ENCODE peak calls at places on chromosomes 13 and 19, in five cellular contexts. W is glutamatergic neuron; I is CD4-positive, alpha-beta T cell; F is cardiac muscle cell; D is gastrocnemius medialis. C is an unnamed sample.

GRCh38 chr13:33312150-33312908 is 26.8 kb upstream of the STARD13 start:
- DNase-seq in D (no peak), F (no peak), I (no peak), W (no peak), C (no peak)

GRCh38 chr13:80123945-80124344 is 217.0 kb downstream of the SPRY2 start:
- DNase-seq in I (no peak), F (no peak), D (no peak), W (no peak), C (no peak)

GRCh38 chr19:29704562-29705558 is 10.2 kb downstream of the C19orf12 start:
- DNase-seq in F (no peak), W (no peak), D (no peak), I (no peak), C (no peak)

GRCh38 chr19:42254850-42255765 is at the start of gene ERF:
- DNase-seq in F (peak), I (peak), D (peak), W (peak), C (peak)

GRCh38 chr19:11496391-11497163 is 9.1 kb downstream of the ZNF653 start:
- DNase-seq in W (peak), I (peak), F (peak), D (peak), C (peak)

GRCh38 chr13:42064259-42064658 is 15.8 kb downstream of the DGKH start:
- DNase-seq in D (no peak), I (no peak), F (no peak), W (no peak), C (no peak)

GRCh38 chr19:29266001-29266400 is 53.0 kb upstream of the UQCRFS1 start:
- DNase-seq in F (no peak), W (no peak), I (no peak), D (no peak), C (no peak)

GRCh38 chr13:27619711-27620376 is 485 bp downstream of the LNX2 start:
- DNase-seq in D (peak), F (no peak), W (peak), I (peak), C (no peak)

GRCh38 chr19:58476498-58477015 is 405 bp downstream of the ZNF446 start:
- DNase-seq in F (peak), W (no peak), D (no peak), I (no peak), C (no peak)

GRCh38 chr13:101869553-101869952 is 417.1 kb downstream of the ITGBL1 start:
- DNase-seq in W (no peak), I (no peak), F (no peak), D (no peak), C (no peak)

GRCh38 chr19:19224852-19225494 is 13.2 kb downstream of the NCAN start:
- DNase-seq in D (no peak), F (peak), I (peak), W (peak), C (peak)

GRCh38 chr13:25406377-25406776 is 34.6 kb downstream of the ATP8A2 start:
- DNase-seq in F (no peak), W (no peak), D (no peak), I (no peak), C (no peak)

GRCh38 chr13:80604094-80604493 is 263.2 kb upstream of the SPRY2 start:
- DNase-seq in D (peak), W (no peak), I (no peak), F (no peak), C (no peak)

GRCh38 chr19:10625003-10625761 is at the start of gene SLC44A2:
- DNase-seq in I (no peak), W (peak), D (peak), F (peak), C (peak)

GRCh38 chr13:67303661-67304333 is 73.7 kb upstream of the PCDH9 start:
- DNase-seq in W (no peak), F (no peak), D (no peak), I (no peak), C (no peak)

GRCh38 chr19:38223617-38224013 is 407 bp downstream of the DPF1 start:
- DNase-seq in F (no peak), D (no peak), W (no peak), I (no peak), C (no peak)

GRCh38 chr19:49119411-49120324 is at the start of gene PPFIA3:
- DNase-seq in D (peak), F (peak), I (no peak), W (peak), C (peak)

GRCh38 chr13:113297370-113297871 is 382 bp downstream of the LAMP1 start:
- DNase-seq in F (no peak), I (peak), W (peak), D (no peak), C (peak)

DNA sequence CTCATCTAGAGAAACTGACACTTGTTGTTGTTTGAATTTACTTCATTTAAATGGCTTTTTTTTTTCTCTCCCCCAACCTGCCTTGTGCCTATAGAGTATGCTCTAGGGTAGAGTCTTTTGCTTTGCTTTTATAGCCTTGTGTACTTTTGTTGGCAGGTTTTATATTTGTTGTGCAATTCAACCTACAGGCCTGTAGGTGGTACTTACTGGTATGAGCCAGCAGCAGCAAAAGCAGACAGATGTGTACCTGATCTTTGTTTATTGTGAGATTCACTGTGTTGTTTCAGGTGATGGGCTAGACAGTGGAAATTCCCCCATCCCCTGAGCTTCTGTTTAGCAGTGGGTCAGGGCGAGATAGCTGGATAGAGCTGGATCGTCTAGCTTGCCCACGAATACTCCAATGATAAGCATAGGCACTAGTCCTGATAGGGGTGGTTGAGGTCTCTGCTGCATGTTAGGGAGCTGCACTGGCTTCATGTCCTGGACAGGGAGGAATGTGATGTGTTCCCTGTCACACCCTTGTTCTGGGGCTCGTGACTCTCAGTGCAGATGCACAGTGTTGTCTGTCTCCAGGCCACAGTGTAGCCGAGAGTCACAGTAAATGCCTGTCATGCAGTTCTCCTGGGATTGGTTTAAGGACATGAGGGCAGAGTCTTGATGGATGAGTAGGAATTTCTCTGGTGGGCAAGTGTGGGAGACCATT is 21.3 kb downstream of the DNAJC3 start:
- DNase-seq in D (no peak), W (no peak), F (no peak), I (no peak), C (no peak)
- TF ChIP-seq CTCF in D (no peak), W (peak), F (peak), I (no peak), C (peak)

GRCh38 chr19:1648926-1649541 is 3.4 kb downstream of the TCF3 start:
- DNase-seq in D (no peak), W (no peak), F (no peak), I (no peak), C (no peak)
- TF ChIP-seq CTCF in D (no peak), W (no peak), F (no peak), I (no peak), C (no peak)

GRCh38 chr19:4654437-4655361 is 15.4 kb downstream of the TNFAIP8L1 start:
- DNase-seq in W (no peak), F (no peak), I (no peak), D (no peak), C (no peak)
- TF ChIP-seq CTCF in W (no peak), F (no peak), I (no peak), D (no peak), C (no peak)

DNA sequence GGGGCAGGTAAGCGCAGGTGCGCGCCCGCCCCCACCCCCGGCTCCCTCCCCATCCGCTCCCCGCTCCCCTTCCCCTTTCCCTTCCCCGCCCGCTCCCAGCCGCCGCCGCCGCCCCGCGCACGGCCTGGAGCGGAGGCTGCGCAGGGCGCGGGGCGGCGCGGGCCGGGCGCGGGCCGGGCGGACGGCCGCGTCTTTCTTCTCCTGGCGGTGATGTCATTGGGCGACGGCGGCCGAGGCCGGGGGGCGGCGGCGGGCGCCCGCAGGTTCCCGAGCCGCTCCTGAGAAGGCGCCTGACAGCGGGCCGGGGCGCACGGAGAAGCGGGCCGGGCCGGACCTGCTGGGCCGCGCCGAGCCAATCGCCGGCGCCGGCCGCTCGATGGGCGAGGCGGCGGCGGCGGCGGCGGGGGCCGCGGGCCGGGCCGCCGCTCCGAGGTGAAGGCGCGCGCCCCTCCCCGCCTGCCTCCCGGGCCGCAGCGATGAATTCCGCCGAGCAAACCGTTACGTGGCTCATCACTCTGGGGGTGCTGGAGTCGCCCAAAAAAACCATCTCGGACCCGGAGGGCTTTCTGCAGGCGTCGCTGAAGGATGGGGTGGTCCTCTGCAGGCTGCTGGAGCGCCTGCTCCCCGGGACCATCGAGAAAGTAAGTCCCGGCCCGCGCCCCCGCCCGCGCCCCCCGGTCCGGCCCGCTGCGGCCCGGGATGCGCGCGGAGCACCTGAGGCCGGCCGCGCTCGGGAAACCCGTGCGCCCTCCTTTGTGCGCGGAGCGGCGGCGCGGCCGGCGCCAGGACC is at the start of gene ARHGEF7:
- DNase-seq in W (peak), D (no peak), I (no peak), F (peak), C (peak)
- TF ChIP-seq CTCF in W (no peak), D (no peak), I (no peak), F (no peak), C (no peak)

GRCh38 chr13:52010890-52011689 is at the start of gene ATP7B:
- DNase-seq in I (peak), F (peak), D (no peak), W (peak), C (peak)
- TF ChIP-seq CTCF in I (no peak), F (no peak), D (no peak), W (no peak), C (peak)

GRCh38 chr13:76223565-76223964 is 587.4 kb downstream of the LMO7 start:
- DNase-seq in D (no peak), I (no peak), F (no peak), W (no peak), C (no peak)
- TF ChIP-seq CTCF in D (no peak), I (no peak), F (peak), W (no peak), C (no peak)

GRCh38 chr19:46428278-46429141 is at the start of gene PNMA8C:
- DNase-seq in W (peak), F (peak), D (peak), I (peak), C (peak)

GRCh38 chr19:46435009-46435408 is 6.3 kb upstream of the PNMA8C start:
- DNase-seq in W (no peak), F (no peak), D (no peak), I (no peak), C (no peak)

GRCh38 chr19:46429999-46430398 is 1.3 kb upstream of the PNMA8C start:
- DNase-seq in I (no peak), F (no peak), D (no peak), W (no peak), C (no peak)

GRCh38 chr19:46427518-46427917 is 1.2 kb downstream of the PNMA8C start:
- DNase-seq in I (no peak), D (no peak), F (no peak), W (no peak), C (no peak)

GRCh38 chr19:46431824-46432223 is 3.1 kb upstream of the PNMA8C start:
- DNase-seq in I (no peak), W (no peak), F (peak), D (no peak), C (no peak)
- TF ChIP-seq CTCF in I (no peak), W (peak), F (peak), D (no peak), C (peak)

DNA sequence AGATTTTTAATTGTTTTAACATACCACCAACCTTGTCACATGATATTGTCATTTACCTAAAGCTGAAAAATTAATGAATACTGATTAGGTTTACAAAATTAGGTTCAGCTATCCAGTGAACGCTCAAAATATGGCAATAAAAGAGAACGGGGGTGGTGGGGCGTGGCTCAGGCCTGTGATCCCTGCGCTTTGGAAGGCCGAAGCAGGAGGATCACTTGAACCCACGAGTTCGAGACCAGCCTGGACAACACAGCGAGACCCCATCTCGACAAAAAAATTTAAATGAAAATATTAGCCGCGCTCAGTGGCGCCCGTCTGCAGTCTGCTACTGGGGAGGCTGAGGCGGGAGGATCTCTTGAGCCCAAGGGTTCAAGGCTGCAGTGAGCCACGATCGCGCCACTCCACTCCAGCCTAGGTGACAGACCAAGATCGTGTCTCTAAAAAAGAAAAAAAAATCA is 516 bp upstream of the FAM32A start:
- DNase-seq in W (no peak), F (no peak), I (no peak), D (no peak), C (no peak)
- TF ChIP-seq CTCF in W (no peak), F (no peak), I (no peak), D (no peak), C (no peak)

DNA sequence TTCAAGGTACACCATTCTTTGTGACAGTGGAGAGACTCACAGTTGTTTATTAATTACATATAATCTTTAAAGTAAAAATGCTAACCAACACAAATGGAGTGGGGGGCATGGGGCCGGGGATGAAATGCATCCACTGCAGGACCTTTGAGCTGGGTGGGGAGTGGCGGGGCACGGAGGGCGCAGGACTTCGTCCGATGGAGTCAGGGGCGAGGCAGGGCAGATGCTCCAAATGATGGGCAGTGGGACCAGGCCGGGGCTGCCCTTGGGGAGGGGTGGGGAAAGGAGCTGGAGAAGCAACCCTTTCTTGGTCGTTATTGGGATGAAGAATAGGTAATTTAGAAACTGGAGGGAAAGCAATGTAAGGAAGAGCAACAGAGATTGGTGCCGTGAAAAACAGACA is 220.0 kb downstream of the TEX29 start:
- DNase-seq in W (no peak), I (no peak), D (no peak), F (no peak), C (no peak)
- TF ChIP-seq CTCF in W (no peak), I (no peak), D (no peak), F (no peak), C (no peak)

DNA sequence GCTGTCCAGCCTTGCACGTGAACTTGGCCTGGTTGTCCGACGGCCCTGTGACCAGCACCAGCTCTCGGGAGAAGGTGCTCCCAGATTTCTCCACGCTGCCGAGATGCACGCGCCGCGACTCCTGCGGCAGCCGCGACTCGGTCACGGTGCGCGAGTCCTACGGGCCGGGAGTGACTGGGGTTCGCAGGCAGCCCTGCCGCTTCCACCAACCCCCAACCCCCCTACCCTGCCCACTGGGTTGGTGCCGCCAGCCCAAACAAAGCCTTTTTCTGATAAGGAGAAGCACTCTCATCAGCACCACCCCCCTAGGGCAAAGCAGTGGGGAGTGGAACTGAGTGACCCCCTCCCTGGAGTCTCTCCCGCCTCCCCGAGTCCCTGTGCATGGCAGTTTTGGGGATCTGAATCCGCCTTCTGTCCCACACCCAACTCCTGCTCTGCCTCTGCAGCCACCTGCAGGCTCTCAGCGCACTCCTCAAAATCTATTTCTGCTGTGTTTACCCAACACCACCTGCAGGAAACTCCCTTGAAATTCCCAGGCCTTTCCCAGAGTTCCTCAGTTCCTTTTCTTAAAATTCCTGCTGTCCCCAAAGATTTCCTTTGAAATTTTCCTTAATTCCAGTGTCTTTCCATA is 6.2 kb downstream of the NPHS1 start:
- DNase-seq in F (no peak), D (no peak), I (no peak), W (no peak), C (no peak)
- TF ChIP-seq CTCF in F (no peak), D (no peak), I (no peak), W (no peak), C (no peak)